ENCODE peak calls at places on chromosomes 3 and 15, in four cellular contexts. S is AG04450, Y is A549, K is cardiac fibroblast. H is an unnamed sample.

GRCh38 chr3:138068579-138069174 is 46.7 kb downstream of the DZIP1L start:
- DNase-seq in S (peak), Y (peak), K (peak), H (peak)

GRCh38 chr3:188296761-188297689 is 143.1 kb downstream of the LPP start:
- DNase-seq in S (no peak), Y (peak), K (peak), H (peak)

GRCh38 chr15:41866263-41866703 is 27.6 kb downstream of the SPTBN5 start:
- DNase-seq in S (no peak), Y (no peak), K (no peak), H (no peak)

GRCh38 chr3:133023301-133023830 is 14.8 kb upstream of the TMEM108 start:
- DNase-seq in S (no peak), Y (no peak), K (no peak), H (no peak)

GRCh38 chr3:195895900-195896360 is 12.4 kb downstream of the TNK2 start:
- DNase-seq in S (no peak), Y (peak), K (no peak), H (no peak)

GRCh38 chr3:30704931-30705890 is 98.8 kb downstream of the TGFBR2 start:
- DNase-seq in S (no peak), Y (no peak), K (no peak), H (no peak)

GRCh38 chr3:147305533-147306241 is 100.7 kb downstream of the ZIC4 start:
- DNase-seq in S (no peak), Y (no peak), K (peak), H (peak)

GRCh38 chr3:72768976-72769375 is 79.3 kb downstream of the SHQ1 start:
- DNase-seq in S (no peak), Y (no peak), K (no peak), H (no peak)

GRCh38 chr15:50697109-50697797 is 10.7 kb upstream of the TRPM7 start:
- DNase-seq in S (no peak), Y (no peak), K (peak), H (no peak)

GRCh38 chr15:74817370-74817737 is 4.7 kb downstream of the LMAN1L start:
- DNase-seq in S (no peak), Y (no peak), K (peak), H (no peak)

GRCh38 chr3:40317061-40317676 is 7.7 kb downstream of the EIF1B start:
- DNase-seq in S (peak), Y (peak), K (peak), H (peak)

GRCh38 chr3:180018588-180018987 is 18.1 kb downstream of the PEX5L start:
- DNase-seq in S (no peak), Y (peak), K (no peak), H (no peak)

DNA sequence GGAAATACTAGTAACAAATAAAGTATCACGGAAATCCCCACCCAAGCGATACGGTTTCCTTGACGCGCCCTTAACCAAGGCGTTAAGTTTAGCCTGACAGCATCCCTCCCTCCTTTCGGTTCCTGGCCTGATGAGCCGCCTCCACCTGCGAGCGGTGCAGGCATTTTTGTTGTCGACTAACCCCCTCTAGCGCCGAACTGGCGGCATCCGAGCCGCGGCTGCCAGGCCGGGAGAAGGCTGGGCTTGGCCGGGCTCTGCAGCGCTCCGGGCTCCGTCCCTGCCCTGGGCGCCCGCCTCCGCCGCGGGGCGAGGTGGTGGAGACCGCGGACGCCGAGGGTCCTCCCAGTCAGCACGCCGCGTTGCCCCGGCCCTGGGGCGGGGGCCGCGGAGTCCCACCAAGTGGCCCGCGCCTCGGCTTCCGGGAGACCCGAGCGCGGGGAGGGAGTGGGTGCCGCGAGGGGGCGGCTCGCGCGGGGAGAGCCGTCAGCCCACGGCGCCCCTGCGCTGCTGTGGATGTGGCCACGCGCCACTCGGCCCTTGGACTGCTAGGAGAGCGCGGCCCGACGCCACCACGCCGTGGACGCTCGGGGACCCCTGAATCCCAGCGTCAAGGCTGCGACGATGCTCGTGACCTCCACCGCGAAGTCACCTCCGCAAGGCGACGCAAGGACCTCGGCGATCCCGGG is 1.1 kb upstream of the EPHA6 start:
- DNase-seq in S (peak), Y (peak), K (peak), H (peak)
- TF ChIP-seq CTCF in S (peak), Y (peak), K (peak), H (peak)

GRCh38 chr3:100602506-100603444 is 6.6 kb upstream of the ADGRG7 start:
- DNase-seq in S (no peak), Y (peak), K (peak), H (peak)
- H3K4me3 ChIP-seq in S (no peak), Y (no peak), K (no peak), H (no peak)

DNA sequence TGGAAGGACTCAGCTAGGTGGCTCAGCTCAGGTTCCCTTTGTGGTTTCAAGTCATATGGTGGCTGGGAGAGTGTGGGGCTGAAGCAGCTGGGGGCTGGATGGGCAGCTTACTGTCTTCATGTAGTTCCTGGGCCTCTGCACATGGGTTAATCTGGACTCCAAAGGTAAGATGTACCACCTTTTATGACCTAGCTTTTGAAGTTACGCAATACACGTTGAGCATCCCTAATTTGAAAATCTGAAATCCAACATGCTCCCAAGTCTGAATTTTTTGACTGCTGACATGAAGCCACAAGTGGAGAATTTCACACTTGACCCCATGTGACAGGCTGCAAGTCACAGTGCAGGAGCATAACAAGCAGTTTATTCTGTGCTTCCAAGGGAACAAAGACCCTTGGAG is 173.7 kb downstream of the KBTBD8 start:
- DNase-seq in S (no peak), Y (no peak), K (no peak), H (no peak)
- TF ChIP-seq CTCF in S (no peak), Y (no peak), K (no peak), H (no peak)

GRCh38 chr3:159928692-159929091 is 59.9 kb upstream of the IL12A start:
- DNase-seq in S (peak), Y (peak), K (peak), H (peak)
- H3K4me3 ChIP-seq in S (no peak), Y (no peak), K (no peak), H (no peak)

DNA sequence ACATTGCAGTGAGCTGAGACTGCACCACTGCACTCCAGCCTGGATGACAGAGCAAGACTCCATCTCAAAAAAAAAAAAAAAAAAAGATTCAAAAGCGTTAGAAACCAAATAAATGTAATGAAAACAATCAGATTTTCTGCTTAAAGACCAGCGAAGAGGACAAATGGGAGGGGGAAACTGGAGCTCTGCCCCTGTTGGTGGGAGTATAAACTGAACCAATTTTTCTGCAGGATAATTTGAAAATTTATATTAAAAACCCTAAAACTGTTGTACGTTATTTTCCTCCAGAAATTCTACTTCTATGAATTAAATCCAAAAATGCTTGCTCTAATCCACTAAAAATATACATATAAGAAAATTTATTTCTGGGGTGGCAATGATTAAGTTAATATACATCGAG is 25.3 kb upstream of the ZSCAN2 start:
- DNase-seq in S (no peak), Y (no peak), K (no peak), H (no peak)
- TF ChIP-seq CTCF in S (no peak), Y (no peak), K (no peak), H (no peak)

H was measured in fibroblast of mammary gland.